ENCODE peak calls at places on chromosomes 16 and 17, in six cellular contexts. V, A, Z, H, U and X are unnamed samples.
A peak's percentile ranks its signal among the peaks of the same experiment; 100 is the strongest.

GRCh38 chr16:68826652-68827051 is 16.7 kb upstream of the TANGO6 start:
- DNase-seq in V (no peak), A (no peak), Z (no peak), H (no peak), U (no peak), X (no peak)

GRCh38 chr17:17849863-17850373 is 13.1 kb upstream of the SREBF1 start:
- DNase-seq in V (peak; percentile 58), A (no peak), Z (no peak), H (no peak), U (no peak), X (no peak)

GRCh38 chr17:50507871-50508572 is at the start of gene MYCBPAP:
- DNase-seq in V (peak; percentile 98), A (peak; percentile 79), Z (peak; percentile 66), H (peak; percentile 83), U (no peak), X (no peak)

GRCh38 chr16:84617631-84618427 is at the start of gene COTL1:
- DNase-seq in V (peak; percentile 97), A (peak; percentile 89), Z (peak; percentile 97), H (peak; percentile 90), U (peak; percentile 97), X (peak; percentile 90)

GRCh38 chr17:59547131-59547915 is 18.1 kb upstream of the DHX40 start:
- DNase-seq in V (peak; percentile 87), A (no peak), Z (no peak), H (no peak), U (no peak), X (no peak)

GRCh38 chr16:5428932-5429331 is 331.3 kb upstream of the EEF2KMT start:
- DNase-seq in V (no peak), A (no peak), Z (no peak), H (no peak), U (no peak), X (no peak)

GRCh38 chr16:64455275-64455674 is 666.6 kb downstream of the CDH11 start:
- DNase-seq in V (no peak), A (no peak), Z (no peak), H (no peak), U (no peak), X (no peak)

GRCh38 chr17:49508061-49508865 is 13.2 kb downstream of the NGFR start:
- DNase-seq in V (peak; percentile 59), A (no peak), Z (no peak), H (peak; percentile 56), U (peak; percentile 97), X (peak; percentile 93)

GRCh38 chr17:42774066-42774750 is 959 bp downstream of the VPS25 start:
- DNase-seq in V (no peak), A (no peak), Z (no peak), H (no peak), U (peak; percentile 37), X (no peak)

GRCh38 chr16:84209989-84210388 is 19.0 kb downstream of the ADAD2 start:
- DNase-seq in V (no peak), A (no peak), Z (no peak), H (no peak), U (no peak), X (no peak)

GRCh38 chr17:75848523-75849303 is 4.5 kb upstream of the UNC13D start:
- DNase-seq in V (peak; percentile 73), A (peak; percentile 64), Z (peak; percentile 82), H (peak; percentile 62), U (peak; percentile 56), X (no peak)

GRCh38 chr16:3158498-3159314 is 23.9 kb downstream of the ZNF213 start:
- DNase-seq in V (peak; percentile 93), A (peak; percentile 57), Z (peak; percentile 91), H (peak; percentile 71), U (peak; percentile 93), X (peak; percentile 77)

GRCh38 chr16:85384831-85385462 is 228.2 kb upstream of the GSE1 start:
- DNase-seq in V (no peak), A (no peak), Z (no peak), H (no peak), U (peak; percentile 84), X (peak; percentile 57)

GRCh38 chr17:32564325-32564724 is 77.5 kb downstream of the CDK5R1 start:
- DNase-seq in V (no peak), A (no peak), Z (no peak), H (no peak), U (peak; percentile 65), X (no peak)

GRCh38 chr16:71882505-71883192 is 1.3 kb downstream of the ZNF821 start:
- DNase-seq in V (peak; percentile 77), A (no peak), Z (peak; percentile 76), H (peak; percentile 82), U (peak; percentile 67), X (no peak)

GRCh38 chr17:60139438-60140285 is 10.1 kb upstream of the CA4 start:
- DNase-seq in V (no peak), A (no peak), Z (peak; percentile 71), H (peak; percentile 74), U (peak; percentile 34), X (no peak)

GRCh38 chr16:66711581-66711980 is 15.0 kb upstream of the CMTM4 start:
- DNase-seq in V (no peak), A (no peak), Z (no peak), H (no peak), U (no peak), X (no peak)

GRCh38 chr17:8056976-8057625 is 18.2 kb downstream of the ALOX15B start:
- DNase-seq in V (no peak), A (no peak), Z (no peak), H (no peak), U (no peak), X (no peak)

GRCh38 chr17:8057691-8058114 is 18.8 kb downstream of the ALOX15B start:
- DNase-seq in V (peak; percentile 80), A (peak; percentile 13), Z (no peak), H (peak; percentile 77), U (peak; percentile 76), X (no peak)

GRCh38 chr17:8059131-8059530 is 20.3 kb downstream of the ALOX15B start:
- DNase-seq in V (no peak), A (no peak), Z (no peak), H (no peak), U (peak; percentile 29), X (no peak)

GRCh38 chr17:8055851-8056231 is 17.0 kb downstream of the ALOX15B start:
- DNase-seq in V (no peak), A (no peak), Z (no peak), H (no peak), U (no peak), X (no peak)

DNA sequence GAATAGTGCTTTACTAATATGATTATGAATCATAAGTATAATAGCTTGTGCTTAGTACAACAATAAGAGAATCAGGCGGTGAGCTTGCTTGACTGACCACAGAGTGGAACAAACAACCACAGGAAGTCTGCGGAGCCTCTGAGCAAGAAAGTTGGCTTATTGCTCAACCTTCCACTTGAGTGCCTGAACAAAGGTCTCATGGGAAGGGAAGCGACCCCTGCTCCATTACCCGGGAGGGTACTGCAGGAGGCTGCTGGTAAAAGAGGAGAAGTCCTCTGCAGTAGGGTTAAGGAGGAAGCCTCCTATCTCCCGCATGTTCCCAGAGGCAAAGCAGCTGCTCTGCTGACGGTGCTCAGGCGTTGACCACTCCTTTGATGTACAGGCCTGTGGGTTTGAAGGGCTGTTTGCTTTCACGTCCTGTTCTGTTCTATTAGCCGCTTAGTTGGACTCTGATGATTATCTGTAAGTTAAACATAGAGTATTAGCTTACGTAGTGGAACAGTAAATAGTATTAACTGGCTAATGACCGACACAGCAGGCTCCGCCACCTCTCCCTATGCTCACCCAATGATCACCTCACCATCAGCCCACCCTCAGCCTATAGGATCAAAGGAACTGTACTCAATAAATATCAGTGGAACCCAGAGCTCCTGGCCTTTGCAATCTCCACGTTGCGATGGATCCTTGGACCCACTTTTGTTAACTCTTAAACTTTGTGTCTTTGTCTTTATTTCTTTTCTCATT is 17.5 kb downstream of the ALOX15B start:
- DNase-seq in V (no peak), A (peak; percentile 3), Z (peak; percentile 80), H (no peak), U (peak; percentile 85), X (no peak)
- H3K27ac ChIP-seq in V (no peak overlapping the region), A (no peak overlapping the region), Z (peak overlapping the region; percentile 28), H (no peak overlapping the region), U (no peak overlapping the region), X (peak overlapping the region; percentile 63)

DNA sequence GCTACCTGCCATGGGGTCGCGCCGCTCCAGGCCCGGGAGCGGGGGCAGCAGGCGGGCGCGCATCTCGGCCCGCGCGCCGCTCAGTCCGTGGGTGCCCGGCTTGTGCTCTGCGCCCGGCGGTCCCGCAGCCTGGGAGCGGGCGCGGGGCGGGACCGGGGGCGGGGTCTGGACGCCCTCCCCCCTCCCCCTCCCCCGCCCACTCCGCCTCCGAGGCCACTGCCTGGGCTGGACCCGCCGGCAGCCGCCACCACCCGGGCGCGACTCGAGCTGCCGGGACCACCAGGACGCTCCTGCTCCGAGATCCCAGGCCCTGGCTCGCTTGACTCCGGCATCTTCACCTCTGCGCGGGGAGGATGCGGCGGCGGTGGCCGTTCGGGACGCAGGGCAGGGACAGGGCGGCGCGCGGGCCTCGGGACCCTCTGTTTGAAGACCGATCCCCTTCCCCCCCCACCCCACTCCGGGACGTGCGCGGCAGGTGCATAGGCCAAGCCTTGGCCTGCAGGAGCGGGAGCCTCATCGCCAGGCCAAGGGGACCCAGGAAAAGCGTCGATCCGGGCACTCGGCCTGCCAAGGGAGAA is at the start of gene HS3ST6:
- DNase-seq in V (peak; percentile 88), A (no peak), Z (no peak), H (no peak), U (no peak), X (no peak)
- H3K27ac ChIP-seq in V (no peak within 1 kb of the TSS), A (no peak within 1 kb of the TSS), Z (no peak within 1 kb of the TSS), H (no peak within 1 kb of the TSS), U (no peak within 1 kb of the TSS), X (no peak within 1 kb of the TSS)

GRCh38 chr17:67491009-67491677 is 114.1 kb downstream of the PITPNC1 start:
- DNase-seq in V (peak; percentile 89), A (peak; percentile 68), Z (peak; percentile 63), H (no peak), U (peak; percentile 33), X (no peak)

GRCh38 chr17:67488768-67489167 is 111.7 kb downstream of the PITPNC1 start:
- DNase-seq in V (no peak), A (no peak), Z (no peak), H (no peak), U (no peak), X (no peak)

GRCh38 chr17:67491678-67492019 is 114.6 kb downstream of the PITPNC1 start:
- DNase-seq in V (no peak), A (no peak), Z (no peak), H (no peak), U (no peak), X (no peak)

GRCh38 chr17:67489273-67489672 is 112.2 kb downstream of the PITPNC1 start:
- DNase-seq in V (no peak), A (no peak), Z (no peak), H (no peak), U (no peak), X (no peak)

GRCh38 chr17:67490471-67490870 is 113.4 kb downstream of the PITPNC1 start:
- DNase-seq in V (no peak), A (no peak), Z (no peak), H (no peak), U (no peak), X (no peak)
- H3K27ac ChIP-seq in V (peak overlapping the region; percentile 92), A (peak overlapping the region; percentile 94), Z (no peak overlapping the region), H (no peak overlapping the region), U (no peak overlapping the region), X (no peak overlapping the region)

DNA sequence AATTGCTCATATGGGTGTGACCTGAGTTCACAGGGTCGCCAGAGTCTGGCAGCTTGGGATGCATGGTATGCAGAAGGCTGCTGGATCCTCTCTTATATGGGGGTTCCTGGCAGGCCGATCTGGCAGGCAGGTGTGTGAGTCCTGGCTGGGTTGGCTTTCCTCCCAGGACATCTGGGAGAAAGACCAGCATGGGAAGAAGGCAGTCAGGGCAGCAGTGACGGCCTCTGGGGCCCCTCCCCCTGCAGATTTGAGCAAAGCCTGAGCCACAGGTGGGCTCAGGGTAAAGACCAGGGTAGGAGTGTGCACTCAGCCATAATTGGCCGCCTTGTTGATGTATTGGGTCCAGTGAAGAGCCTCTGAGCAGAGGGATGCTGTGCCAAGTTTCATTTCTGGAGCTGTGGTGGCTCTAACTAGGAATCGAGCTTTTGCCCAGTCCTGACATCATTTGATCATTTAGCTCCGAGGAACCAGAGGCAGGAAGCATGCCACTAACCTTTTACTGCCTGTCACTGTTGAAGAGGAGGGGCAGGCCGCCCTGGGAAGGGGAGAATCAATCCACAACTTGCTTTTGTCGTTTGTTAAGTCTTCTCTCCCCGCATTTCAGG is 174.3 kb downstream of the CCDC182 start:
- DNase-seq in V (no peak), A (peak; percentile 27), Z (no peak), H (no peak), U (no peak), X (no peak)
- H3K27ac ChIP-seq in V (peak overlapping the region; percentile 100), A (peak overlapping the region; percentile 79), Z (no peak overlapping the region), H (no peak overlapping the region), U (no peak overlapping the region), X (no peak overlapping the region)